ENCODE peak calls at places on chromosomes 3 and 15, in ten cellular contexts. X is NCI-H187 treated with DMSO at 0.1 percent for 48 hours; Z is NCI-H1694; Q is kidney epithelial cell; E is SK-N-MC; B is activated CD8-positive, alpha-beta memory T cell treated with anti-CD3 and anti-CD28 coated beads for 1 hour; L is right lobe of liver; D is tibial artery; M is stimulated activated CD4-positive, alpha-beta T cell treated with anti-CD3 and anti-CD28 coated beads, TNF-alpha, amount 100 ng/mL, for 4 hours; W is frontal cortex. P is an unnamed sample.

GRCh38 chr15:82063055-82063454 is 17.2 kb upstream of the MEX3B start:
- DNase-seq in M (no peak), W (no peak), B (no peak), L (no peak), Q (no peak), X (no peak), Z (no peak), D (no peak), E (no peak), P (no peak)

GRCh38 chr3:73493543-73494314 is 131.0 kb downstream of the PDZRN3 start:
- DNase-seq in E (no peak), M (no peak), X (no peak), W (no peak), Q (no peak), Z (no peak), B (no peak), D (no peak), L (no peak), P (no peak)

GRCh38 chr3:98890960-98891910 is 10.3 kb downstream of the DCBLD2 start:
- DNase-seq in X (no peak), Z (no peak), E (no peak), M (no peak), L (no peak), D (no peak), B (no peak), W (no peak), Q (no peak), P (no peak)

GRCh38 chr15:43771816-43772215 is 5.0 kb downstream of the ELL3 start:
- DNase-seq in B (no peak), M (no peak), W (no peak), E (no peak), L (no peak), Q (no peak), Z (no peak), X (no peak), D (peak; percentile 47), P (no peak)

GRCh38 chr3:35927441-35927840 is 288.1 kb downstream of the ARPP21 start:
- DNase-seq in L (no peak), B (no peak), Q (no peak), E (no peak), X (no peak), M (no peak), Z (no peak), W (no peak), D (no peak), P (no peak)

GRCh38 chr3:79461129-79461792 is 306.5 kb downstream of the ROBO1 start:
- DNase-seq in E (no peak), B (no peak), L (no peak), D (no peak), M (no peak), X (no peak), Q (peak; percentile 39), Z (no peak), W (no peak), P (no peak)

GRCh38 chr3:184643442-184643841 is 68.4 kb downstream of the MAGEF1 start:
- DNase-seq in Z (no peak), X (no peak), D (no peak), Q (no peak), B (no peak), L (no peak), W (no peak), E (no peak), M (no peak), P (no peak)

GRCh38 chr3:71718069-71718468 is 7.1 kb downstream of the EIF4E3 start:
- DNase-seq in D (no peak), Z (no peak), W (no peak), X (no peak), B (no peak), L (no peak), M (no peak), E (no peak), Q (no peak), P (no peak)

GRCh38 chr3:46908294-46908985 is 30.9 kb downstream of the PTH1R start:
- DNase-seq in E (no peak), Z (no peak), B (no peak), W (no peak), D (peak; percentile 69), Q (no peak), M (no peak), L (no peak), X (no peak), P (no peak)

GRCh38 chr3:177802151-177802900 is 605.0 kb upstream of the TBL1XR1 start:
- DNase-seq in E (no peak), W (no peak), Q (no peak), D (no peak), X (peak; percentile 63), L (no peak), M (no peak), Z (peak; percentile 29), B (no peak), P (peak; percentile 73)

GRCh38 chr3:149673393-149673792 is 15.6 kb upstream of the WWTR1 start:
- DNase-seq in M (no peak), Q (no peak), W (no peak), D (no peak), E (no peak), Z (no peak), B (no peak), X (no peak), L (no peak), P (no peak)

GRCh38 chr15:95277266-95277665 is 1045.9 kb downstream of the MCTP2 start:
- DNase-seq in Q (no peak), Z (no peak), E (no peak), D (no peak), X (no peak), M (no peak), B (no peak), W (no peak), L (no peak), P (no peak)

GRCh38 chr3:144114767-144115166 is 143.1 kb downstream of the DIPK2A start:
- DNase-seq in B (no peak), Q (no peak), E (no peak), X (no peak), Z (no peak), W (no peak), M (no peak), D (no peak), L (no peak), P (no peak)

GRCh38 chr15:32659340-32659831 is 17.9 kb downstream of the SCG5 start:
- DNase-seq in D (peak; percentile 41), W (no peak), Q (peak; percentile 65), B (no peak), M (no peak), Z (no peak), E (no peak), L (no peak), X (no peak), P (no peak)

GRCh38 chr15:39154136-39154770 is 426.6 kb upstream of the THBS1 start:
- DNase-seq in E (no peak), L (no peak), Q (no peak), B (no peak), M (no peak), W (no peak), D (no peak), X (no peak), Z (no peak), P (no peak)

GRCh38 chr3:4734454-4734853 is 241.3 kb downstream of the ITPR1 start:
- DNase-seq in Q (no peak), L (no peak), Z (no peak), B (no peak), E (no peak), M (no peak), X (peak; percentile 21), D (no peak), W (no peak), P (no peak)

GRCh38 chr3:46316258-46316657 is 37.7 kb upstream of the CCR2 start:
- DNase-seq in M (no peak), Q (no peak), L (no peak), B (no peak), D (no peak), W (no peak), X (no peak), E (no peak), Z (no peak), P (no peak)

GRCh38 chr3:29004885-29005599 is 275.8 kb upstream of the RBMS3 start:
- DNase-seq in E (no peak), Z (no peak), D (no peak), Q (no peak), W (no peak), L (no peak), M (no peak), X (no peak), B (no peak), P (no peak)

GRCh38 chr3:89434621-89435380 is 327.4 kb downstream of the EPHA3 start:
- DNase-seq in Q (no peak), W (no peak), Z (no peak), E (no peak), X (no peak), D (no peak), L (no peak), B (no peak), M (no peak), P (no peak)

GRCh38 chr15:65338366-65338765 is 33.9 kb downstream of the RNU5B-1 start:
- DNase-seq in B (no peak), D (no peak), M (no peak), X (peak; percentile 52), E (no peak), W (no peak), Q (no peak), L (no peak), Z (no peak), P (peak; percentile 60)

GRCh38 chr15:51168700-51169099 is 74.0 kb upstream of the TNFAIP8L3 start:
- DNase-seq in B (no peak), Z (no peak), X (no peak), W (no peak), D (no peak), E (no peak), M (no peak), L (no peak), Q (no peak), P (no peak)

GRCh38 chr15:99994849-99995248 is 261.6 kb upstream of the LYSMD4 start:
- DNase-seq in D (no peak), Z (no peak), E (no peak), W (no peak), L (peak; percentile 3), Q (no peak), X (no peak), M (no peak), B (no peak), P (no peak)

GRCh38 chr3:156535162-156535627 is 19.7 kb downstream of the SSR3 start:
- DNase-seq in B (no peak), L (peak; percentile 58), W (peak; percentile 15), D (peak; percentile 83), X (no peak), Z (no peak), M (no peak), E (no peak), Q (peak; percentile 99), P (no peak)

GRCh38 chr3:27511724-27512422 is 27.7 kb upstream of the SLC4A7 start:
- DNase-seq in Q (no peak), L (no peak), D (no peak), M (no peak), B (no peak), E (no peak), Z (no peak), W (no peak), X (no peak), P (no peak)

GRCh38 chr3:195105389-195105788 is 165.6 kb downstream of the XXYLT1 start:
- DNase-seq in B (no peak), L (peak; percentile 53), Q (no peak), D (no peak), W (no peak), X (no peak), E (no peak), Z (no peak), M (no peak), P (no peak)

GRCh38 chr3:27507515-27508266 is 23.5 kb upstream of the SLC4A7 start:
- DNase-seq in D (no peak), M (no peak), E (no peak), B (no peak), X (no peak), W (no peak), Q (no peak), L (no peak), Z (no peak), P (no peak)

GRCh38 chr15:48939686-48940085 is 24.0 kb downstream of the SHC4 start:
- DNase-seq in W (no peak), M (no peak), X (no peak), Q (peak; percentile 56), Z (no peak), E (no peak), D (no peak), L (no peak), B (no peak), P (no peak)

GRCh38 chr3:16738451-16738850 is 133.2 kb upstream of the DAZL start:
- DNase-seq in W (no peak), X (no peak), Z (no peak), M (no peak), L (no peak), E (no peak), D (no peak), B (no peak), Q (no peak), P (no peak)